ENCODE peak calls at places on chromosomes 7 and 10, in eight cellular contexts. F is bronchial epithelial cell, C is stomach, R is heart right ventricle, M is adrenal gland, T is nephron progenitor cell, Q is cardiac muscle cell, U is H9. X is an unnamed sample.
A peak's percentile ranks its signal among the peaks of the same experiment; 100 is the strongest.

GRCh38 chr7:67589178-67589577 is 592.5 kb downstream of the TYW1 start:
- DNase-seq in C (no peak), M (no peak), F (no peak), Q (no peak), R (no peak), T (no peak), U (no peak), X (no peak)

GRCh38 chr10:124686707-124687376 is 57.3 kb downstream of the FAM53B start:
- DNase-seq in Q (no peak), R (peak; percentile 88), F (no peak), M (peak; percentile 69), C (peak; percentile 58), U (no peak), T (no peak), X (no peak)

GRCh38 chr10:84329094-84329611 is 764 bp downstream of the CCSER2 start:
- DNase-seq in T (peak; percentile 24), M (no peak), F (peak; percentile 50), R (peak; percentile 26), C (no peak), Q (peak; percentile 32), U (peak; percentile 50), X (peak; percentile 24)

GRCh38 chr10:65500716-65501115 is 1425.1 kb upstream of the LRRTM3 start:
- DNase-seq in M (no peak), U (no peak), T (no peak), R (no peak), C (no peak), F (no peak), Q (no peak), X (no peak)

GRCh38 chr7:143002106-143002505 is 24.8 kb downstream of the OR9A2 start:
- DNase-seq in T (no peak), F (peak; percentile 27), Q (peak; percentile 49), R (no peak), C (no peak), M (no peak), U (no peak), X (no peak)

GRCh38 chr7:23183279-23184012 is 1.6 kb downstream of the NUP42 start:
- DNase-seq in U (no peak), C (no peak), Q (no peak), T (no peak), R (no peak), M (no peak), F (no peak), X (no peak)

GRCh38 chr7:339696-340095 is 49.7 kb downstream of the FOXL3 start:
- DNase-seq in R (no peak), F (no peak), Q (no peak), C (no peak), T (no peak), U (no peak), M (no peak), X (no peak)

GRCh38 chr10:126013489-126014281 is 117.3 kb downstream of the FANK1 start:
- DNase-seq in Q (peak; percentile 1), R (no peak), M (no peak), T (no peak), C (no peak), F (peak; percentile 91), U (peak; percentile 57), X (no peak)

GRCh38 chr7:75817112-75817511 is 3.5 kb upstream of the CCL24 start:
- DNase-seq in F (no peak), M (no peak), R (no peak), C (no peak), U (no peak), Q (no peak), T (no peak), X (no peak)

GRCh38 chr10:121113385-121113696 is 262.2 kb downstream of the WDR11 start:
- DNase-seq in M (no peak), T (no peak), C (no peak), U (no peak), Q (no peak), R (no peak), F (peak; percentile 83), X (no peak)

GRCh38 chr10:14416308-14416700 is 85.6 kb upstream of the FRMD4A start:
- DNase-seq in F (peak; percentile 32), U (no peak), T (no peak), M (no peak), C (no peak), R (no peak), Q (no peak), X (no peak)

GRCh38 chr10:6035101-6035834 is 26.9 kb downstream of the IL2RA start:
- DNase-seq in Q (no peak), M (no peak), C (no peak), T (no peak), U (no peak), R (peak; percentile 3), F (no peak), X (no peak)

GRCh38 chr10:61758440-61758839 is 95.7 kb downstream of the CABCOCO1 start:
- DNase-seq in M (no peak), T (no peak), R (no peak), F (no peak), C (no peak), Q (no peak), U (no peak), X (no peak)

GRCh38 chr10:26881600-26882331 is 21.0 kb upstream of the ABI1 start:
- DNase-seq in C (no peak), R (no peak), U (no peak), F (peak; percentile 71), M (no peak), T (peak; percentile 17), Q (peak; percentile 70), X (no peak)

GRCh38 chr10:80504158-80504811 is 33.4 kb upstream of the SH2D4B start:
- DNase-seq in U (no peak), R (no peak), Q (peak; percentile 42), C (peak; percentile 39), F (no peak), M (no peak), T (no peak), X (no peak)

GRCh38 chr10:13079776-13080050 is 20.2 kb upstream of the OPTN start:
- DNase-seq in T (no peak), Q (no peak), M (no peak), F (no peak), C (no peak), U (no peak), R (no peak), X (no peak)

GRCh38 chr10:13080643-13081042 is 19.3 kb upstream of the OPTN start:
- DNase-seq in F (no peak), T (no peak), R (no peak), C (no peak), U (peak; percentile 36), Q (no peak), M (no peak), X (no peak)

GRCh38 chr10:13078912-13079775 is 20.8 kb upstream of the OPTN start:
- DNase-seq in Q (no peak), R (no peak), M (no peak), T (peak; percentile 17), F (no peak), C (no peak), U (peak; percentile 80), X (no peak)

GRCh38 chr10:13072339-13072738 is 27.6 kb upstream of the OPTN start:
- DNase-seq in T (no peak), Q (no peak), U (no peak), R (no peak), F (no peak), C (no peak), M (no peak), X (no peak)

DNA sequence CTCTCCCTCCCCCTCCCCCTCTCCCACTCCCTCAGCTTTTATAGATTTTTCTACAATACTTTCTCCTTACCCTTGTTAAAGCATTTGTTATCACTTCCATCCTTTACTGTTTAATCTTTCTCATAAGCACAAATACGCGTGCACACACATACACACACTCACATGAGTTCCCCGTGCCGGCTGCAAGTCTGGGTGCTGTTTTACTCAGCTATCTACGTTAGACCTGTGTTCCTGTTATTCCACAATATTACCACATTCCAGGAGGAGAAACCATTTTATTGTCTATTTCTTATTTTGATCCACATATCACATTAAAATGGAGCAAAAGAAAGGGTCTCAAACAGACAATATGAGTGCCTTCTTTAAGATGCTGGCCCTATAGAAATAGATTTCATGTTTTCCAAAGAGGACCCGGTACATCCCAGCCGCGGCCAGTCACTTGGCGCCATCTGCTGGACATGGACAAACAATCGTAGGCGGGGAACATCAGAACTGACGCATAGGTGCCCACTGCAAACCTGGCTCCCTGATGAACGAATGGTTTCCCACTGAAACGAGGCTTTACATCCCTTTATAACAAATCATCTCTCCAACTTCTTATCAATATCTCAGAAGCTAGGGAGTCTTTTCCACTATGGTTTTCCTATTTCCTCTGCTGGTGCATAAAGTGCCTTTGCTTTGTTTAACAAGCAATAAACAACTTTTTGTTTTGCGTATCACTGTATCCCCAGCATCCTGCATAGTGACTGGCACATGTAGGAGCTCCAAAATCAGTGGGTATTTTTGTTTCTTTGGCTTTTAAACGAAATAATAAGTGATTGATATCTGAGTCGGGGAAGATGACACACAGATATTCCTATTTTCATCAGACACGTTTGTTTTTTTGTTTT is 25.2 kb upstream of the OPTN start:
- DNase-seq in T (peak; percentile 82), M (peak; percentile 49), U (peak; percentile 75), C (peak; percentile 68), F (peak; percentile 57), R (peak; percentile 63), Q (peak; percentile 83), X (peak; percentile 80)
- TF ChIP-seq CTCF in T (peak; percentile 93), M (peak; percentile 72), U (peak; percentile 94), C (peak; percentile 74), F (peak; percentile 84), R (peak; percentile 86), Q (peak; percentile 89), X (peak; percentile 71)

GRCh38 chr10:133308431-133309110 is at the start of the genes TUBGCP2 and ZNF511:
- DNase-seq in M (peak; percentile 86), T (peak; percentile 88), U (peak; percentile 85), C (peak; percentile 89), R (peak; percentile 88), F (peak; percentile 62), Q (peak; percentile 88), X (peak; percentile 81)
- TF ChIP-seq CTCF in M (peak; percentile 1), T (no peak), U (no peak), C (no peak), R (no peak), F (peak; percentile 38), Q (peak; percentile 22), X (no peak)

GRCh38 chr10:104505521-104506041 is 135.5 kb upstream of the SORCS3 start:
- DNase-seq in F (no peak), U (no peak), M (no peak), Q (no peak), R (no peak), T (no peak), C (no peak), X (no peak)
- TF ChIP-seq CTCF in F (no peak), U (peak; percentile 50), M (no peak), Q (no peak), R (no peak), T (no peak), C (no peak), X (no peak)

DNA sequence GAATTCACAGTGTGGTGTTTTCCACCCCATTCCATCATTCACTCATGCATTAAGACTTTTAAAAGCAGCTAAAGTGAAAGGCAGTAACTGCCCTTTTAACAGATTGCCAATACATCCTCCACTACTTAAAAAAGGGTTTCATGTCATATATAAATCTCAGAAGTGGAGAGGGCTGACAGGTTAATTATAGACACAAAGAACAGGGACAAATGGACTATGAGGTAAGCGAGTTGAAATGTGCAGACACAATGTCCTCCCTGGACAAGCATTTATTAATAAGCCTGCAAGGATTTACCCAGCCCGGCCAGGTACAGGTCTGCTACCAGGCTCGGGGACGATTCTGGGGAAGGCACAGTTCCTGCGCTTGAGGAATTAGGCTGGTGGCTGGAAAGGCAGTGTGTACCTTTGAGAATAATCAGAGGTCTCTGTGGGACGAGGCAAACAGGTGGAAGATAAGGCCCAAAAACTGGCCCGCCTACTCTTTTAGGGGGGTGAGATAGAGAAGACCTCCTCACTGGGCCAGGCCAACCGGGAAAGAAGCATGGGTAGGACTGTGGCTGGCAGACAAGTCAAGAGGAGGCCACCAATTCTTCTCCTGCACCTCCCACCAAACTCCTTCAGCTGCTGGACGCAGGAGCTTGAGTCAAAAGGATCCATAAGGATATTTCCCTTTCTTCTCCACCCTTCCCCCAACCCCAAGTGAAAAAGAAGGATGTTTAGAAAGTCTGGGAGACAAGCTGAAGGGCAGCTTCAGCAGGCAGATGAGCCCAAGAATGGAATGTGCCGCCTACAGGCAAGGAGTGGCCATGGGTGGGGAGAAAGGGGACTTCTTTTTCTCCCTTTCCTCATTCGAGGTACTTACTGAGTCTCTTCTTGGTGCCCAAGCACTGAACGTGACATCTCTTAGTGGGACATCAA is 1.5 kb downstream of the PDLIM1 start:
- DNase-seq in Q (no peak), U (peak; percentile 60), R (no peak), T (no peak), M (no peak), F (no peak), C (no peak), X (no peak)
- TF ChIP-seq CTCF in Q (peak; percentile 37), U (peak; percentile 52), R (peak; percentile 12), T (no peak), M (no peak), F (peak; percentile 23), C (no peak), X (peak; percentile 17)